ENCODE peak calls at places on chromosome 20, in five cellular contexts. X is fibroblast of lung, K is HCT116, G is GM23248, J is PC-3. N is an unnamed sample.

GRCh38 chr20:59178983-59179595 is 15.5 kb downstream of the ZNF831 start:
- DNase-seq in X (no peak), G (no peak), K (no peak), J (no peak), N (no peak)

GRCh38 chr20:58692579-58693225 is at the start of gene NPEPL1:
- DNase-seq in X (peak), J (peak), G (peak), K (peak), N (peak)

GRCh38 chr20:49750611-49751396 is 37.1 kb upstream of the B4GALT5 start:
- DNase-seq in G (peak), X (no peak), K (no peak), J (no peak), N (no peak)

GRCh38 chr20:5413394-5413793 is 96.6 kb upstream of the PROKR2 start:
- DNase-seq in X (no peak), J (no peak), G (no peak), K (no peak), N (no peak)

GRCh38 chr20:60437418-60437817 is 479.2 kb downstream of the CDH26 start:
- DNase-seq in J (no peak), K (no peak), G (no peak), X (no peak), N (no peak)

GRCh38 chr20:21179796-21180195 is 53.9 kb downstream of the KIZ start:
- DNase-seq in K (no peak), X (no peak), J (no peak), G (peak), N (no peak)

GRCh38 chr20:15455279-15455678 is 1117.9 kb upstream of the FLRT3 start:
- DNase-seq in J (peak), G (no peak), K (no peak), X (no peak), N (no peak)

GRCh38 chr20:20452254-20452676 is 84.4 kb downstream of the INSM1 start:
- DNase-seq in K (no peak), X (peak), J (peak), G (peak), N (peak)

GRCh38 chr20:2037296-2037914 is 43.5 kb upstream of the PDYN start:
- DNase-seq in G (no peak), J (no peak), X (no peak), K (no peak), N (no peak)

GRCh38 chr20:56859751-56860366 is 230.8 kb downstream of the TFAP2C start:
- DNase-seq in G (no peak), K (no peak), J (no peak), X (no peak), N (no peak)

DNA sequence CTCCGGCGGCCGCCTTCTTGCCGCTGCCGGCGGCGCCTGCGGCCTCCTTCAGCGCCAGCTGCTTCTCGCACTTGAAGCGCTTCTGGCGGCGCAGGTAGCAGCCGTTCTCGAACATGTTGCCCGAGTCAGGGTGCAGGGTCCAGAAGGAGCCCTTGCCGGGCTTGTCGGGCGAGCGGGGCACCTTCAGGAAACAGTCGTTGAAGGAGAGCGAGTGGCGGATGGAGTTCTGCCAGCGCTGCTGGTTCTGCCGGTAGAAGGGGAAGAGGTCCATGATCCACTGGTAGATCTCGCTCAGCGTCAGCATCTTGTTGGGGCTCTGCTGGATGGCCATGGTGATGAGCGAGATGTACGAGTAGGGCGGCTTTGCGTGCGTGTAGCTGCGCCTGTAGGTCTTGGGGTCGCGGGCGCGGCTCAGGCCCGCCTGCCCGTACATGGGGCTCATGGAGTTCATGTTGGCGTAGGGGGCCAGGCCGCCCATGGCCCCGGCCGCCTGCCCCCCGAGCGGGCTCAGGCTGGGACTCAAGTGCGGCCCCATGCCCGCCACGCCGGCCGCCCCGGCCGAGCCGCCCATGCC is 1.9 kb downstream of the FOXA2 start:
- DNase-seq in K (no peak), J (no peak), G (no peak), X (no peak), N (no peak)
- TF ChIP-seq EZH2 in K (no peak), J (no peak), G (peak), X (no peak), N (peak)

DNA sequence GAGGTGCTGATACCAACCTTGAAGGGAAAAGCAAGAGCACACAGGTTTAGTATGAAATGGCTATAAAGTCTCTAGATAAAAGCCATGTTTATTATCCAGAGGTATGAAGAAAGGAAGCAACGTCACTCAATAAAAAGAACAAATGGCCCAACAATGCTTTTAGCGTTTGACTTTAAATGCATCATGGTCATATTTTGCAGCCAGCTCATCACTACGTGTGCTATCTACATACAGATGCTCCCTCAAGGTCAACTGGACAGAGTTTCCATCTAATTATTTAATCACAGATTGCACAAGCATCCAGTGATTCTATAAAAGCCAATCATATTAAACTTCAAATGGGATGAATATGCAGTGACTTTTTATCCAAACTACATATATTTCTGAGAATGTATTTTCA is 127.6 kb upstream of the SYNDIG1 start:
- DNase-seq in G (no peak), X (no peak), K (no peak), J (no peak), N (no peak)
- TF ChIP-seq EZH2 in G (no peak), X (no peak), K (no peak), J (no peak), N (no peak)

GRCh38 chr20:63074631-63075030 is 67.9 kb upstream of the BHLHE23 start:
- DNase-seq in K (no peak), X (no peak), J (no peak), G (no peak), N (no peak)

GRCh38 chr20:63074182-63074581 is 67.4 kb upstream of the BHLHE23 start:
- DNase-seq in X (no peak), G (no peak), K (no peak), J (no peak), N (no peak)

GRCh38 chr20:63077705-63078104 is 70.9 kb upstream of the BHLHE23 start:
- DNase-seq in K (no peak), J (no peak), X (no peak), G (no peak), N (no peak)

GRCh38 chr20:63073738-63074065 is 66.9 kb upstream of the BHLHE23 start:
- DNase-seq in X (no peak), K (no peak), G (no peak), J (no peak), N (no peak)

GRCh38 chr20:63076421-63076820 is 69.7 kb upstream of the BHLHE23 start:
- DNase-seq in J (no peak), K (no peak), X (no peak), G (no peak), N (no peak)
- TF ChIP-seq EZH2 in J (no peak), K (no peak), X (no peak), G (no peak), N (no peak)

DNA sequence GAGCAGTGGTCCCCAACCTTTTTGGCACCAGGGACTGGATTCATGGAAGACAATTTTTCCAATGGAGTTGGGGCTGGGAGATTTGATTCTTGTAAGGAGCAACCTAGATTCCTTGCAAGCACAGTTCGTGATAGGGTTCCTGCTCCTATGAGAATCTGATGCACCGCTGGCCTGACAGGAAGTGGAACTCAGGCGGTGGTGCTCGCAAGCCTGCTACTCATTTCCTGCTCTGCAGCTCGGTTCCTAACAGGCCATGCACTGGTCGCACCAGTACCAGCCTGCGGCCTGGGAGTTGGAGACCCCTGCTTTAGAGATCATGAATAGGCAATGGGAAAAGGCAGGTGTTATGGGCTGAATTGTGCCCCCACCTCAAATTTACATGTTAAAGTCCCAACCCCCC is 131.2 kb downstream of the PFDN4 start:
- DNase-seq in X (no peak), J (no peak), G (no peak), K (no peak), N (no peak)
- TF ChIP-seq EZH2 in X (no peak), J (no peak), G (no peak), K (no peak), N (no peak)

GRCh38 chr20:8796088-8796665 is 272.7 kb upstream of the PLCB4 start:
- DNase-seq in X (peak), J (no peak), K (no peak), G (peak), N (peak)
- TF ChIP-seq EZH2 in X (no peak), J (no peak), K (no peak), G (no peak), N (no peak)

GRCh38 chr20:610130-611046 is at the start of gene TCF15:
- DNase-seq in J (peak), K (no peak), X (peak), G (peak), N (no peak)
- TF ChIP-seq EZH2 in J (no peak), K (no peak), X (peak), G (peak), N (no peak)

GRCh38 chr20:47786763-47787107 is 1.5 kb upstream of the SULF2 start:
- DNase-seq in K (no peak), J (no peak), G (no peak), X (no peak), N (no peak)
- TF ChIP-seq EZH2 in K (no peak), J (no peak), G (no peak), X (no peak), N (no peak)